ENCODE peak calls at places on chromosome 17, in nine cellular contexts. Y, A, L, T, D, K, Z, R and E are unnamed samples.

GRCh38 chr17:15000661-15001060 is 264.5 kb downstream of the PMP22 start:
- DNase-seq in K (no peak), Z (no peak), R (no peak), L (no peak), Y (no peak), A (no peak), T (no peak), D (no peak), E (no peak)

GRCh38 chr17:79659376-79659775 is 48.5 kb upstream of the RBFOX3 start:
- DNase-seq in R (no peak), K (no peak), D (no peak), Z (no peak), T (no peak), Y (no peak), L (no peak), A (no peak), E (no peak)

GRCh38 chr17:79845601-79845949 is 6.3 kb upstream of the CBX4 start:
- DNase-seq in Z (no peak), R (no peak), A (no peak), K (no peak), T (no peak), Y (no peak), L (no peak), D (no peak), E (no peak)

GRCh38 chr17:17089206-17089550 is 46.9 kb downstream of the MPRIP start:
- DNase-seq in A (no peak), Y (no peak), T (no peak), R (no peak), D (no peak), K (no peak), L (no peak), Z (no peak), E (no peak)

GRCh38 chr17:11997972-11998233 is 628 bp upstream of the ZNF18 start:
- DNase-seq in T (no peak), K (no peak), L (no peak), Y (no peak), Z (no peak), D (no peak), R (no peak), A (no peak), E (no peak)

GRCh38 chr17:10169274-10169673 is 29.1 kb downstream of the GAS7 start:
- DNase-seq in L (no peak), T (no peak), A (no peak), Y (no peak), R (no peak), Z (no peak), D (no peak), K (no peak), E (no peak)

GRCh38 chr17:34837796-34838195 is 123.5 kb downstream of the CCT6B start:
- DNase-seq in L (no peak), Z (no peak), A (no peak), T (no peak), Y (no peak), R (peak), K (no peak), D (no peak), E (no peak)

GRCh38 chr17:27871407-27871806 is 21.8 kb downstream of the LYRM9 start:
- DNase-seq in L (no peak), T (no peak), A (no peak), Z (no peak), K (no peak), R (no peak), D (no peak), Y (no peak), E (no peak)

GRCh38 chr17:39753514-39754160 is 15.9 kb downstream of the GRB7 start:
- DNase-seq in Y (no peak), D (peak), R (peak), K (no peak), A (no peak), Z (no peak), T (peak), L (peak), E (no peak)

GRCh38 chr17:20922128-20922670 is 120.6 kb downstream of the USP22 start:
- DNase-seq in D (no peak), Y (peak), L (peak), Z (peak), K (no peak), T (no peak), R (no peak), A (no peak), E (peak)

GRCh38 chr17:9213311-9213655 is 192.0 kb downstream of the NTN1 start:
- DNase-seq in K (no peak), D (no peak), R (no peak), A (no peak), Y (no peak), L (no peak), T (no peak), Z (no peak), E (no peak)

GRCh38 chr17:78462148-78462547 is 83.7 kb downstream of the PGS1 start:
- DNase-seq in Y (no peak), A (no peak), L (no peak), T (no peak), K (no peak), Z (no peak), R (no peak), D (no peak), E (no peak)

GRCh38 chr17:26792486-26792885 is 501.4 kb upstream of the WSB1 start:
- DNase-seq in T (no peak), R (peak), Z (peak), K (peak), Y (peak), L (no peak), D (no peak), A (no peak), E (peak)

GRCh38 chr17:28973414-28973813 is 22.1 kb upstream of the PHF12 start:
- DNase-seq in K (no peak), Y (no peak), Z (peak), L (no peak), D (no peak), R (no peak), A (no peak), T (no peak), E (peak)

GRCh38 chr17:9865585-9865984 is 39.5 kb downstream of the RCVRN start:
- DNase-seq in R (no peak), K (no peak), Z (no peak), D (no peak), A (no peak), T (no peak), L (no peak), Y (no peak), E (no peak)

GRCh38 chr17:4854181-4854681 is 21.1 kb downstream of the MINK1 start:
- DNase-seq in A (no peak), L (peak), K (no peak), D (no peak), Z (no peak), R (no peak), Y (peak), T (no peak), E (peak)

GRCh38 chr17:60445144-60445543 is 22.9 kb downstream of the CHCT1 start:
- DNase-seq in A (no peak), L (no peak), Y (no peak), D (no peak), K (no peak), Z (no peak), R (no peak), T (no peak), E (no peak)

GRCh38 chr17:48129981-48130380 is 22.4 kb downstream of the SNX11 start:
- DNase-seq in D (no peak), T (peak), Z (no peak), A (no peak), Y (no peak), K (no peak), R (no peak), L (no peak), E (no peak)

GRCh38 chr17:79133986-79134385 is 59.4 kb downstream of the ENGASE start:
- DNase-seq in D (no peak), K (no peak), A (no peak), Z (no peak), R (no peak), Y (no peak), L (no peak), T (no peak), E (no peak)

GRCh38 chr17:79362086-79362995 is 248.5 kb downstream of the RBFOX3 start:
- DNase-seq in R (no peak), K (no peak), D (no peak), Y (no peak), A (no peak), T (no peak), L (no peak), Z (no peak), E (no peak)

GRCh38 chr17:46814446-46814845 is 4.0 kb downstream of the WNT3 start:
- DNase-seq in Y (no peak), L (no peak), T (no peak), D (no peak), Z (no peak), R (no peak), K (no peak), A (no peak), E (no peak)

GRCh38 chr17:27218719-27219488 is 75.0 kb upstream of the WSB1 start:
- DNase-seq in R (no peak), K (peak), A (no peak), Y (no peak), T (no peak), D (peak), L (no peak), Z (no peak), E (no peak)

GRCh38 chr17:83144421-83145357 is 65.3 kb downstream of the METRNL start:
- DNase-seq in T (no peak), Z (peak), Y (no peak), A (no peak), D (no peak), R (no peak), K (no peak), L (no peak), E (no peak)

GRCh38 chr17:78748730-78749317 is 33.2 kb downstream of the CYTH1 start:
- DNase-seq in T (no peak), Y (peak), L (peak), D (peak), A (no peak), R (no peak), K (peak), Z (peak), E (peak)

GRCh38 chr17:79231766-79232287 is 157.2 kb downstream of the ENGASE start:
- DNase-seq in T (no peak), A (no peak), D (no peak), Z (no peak), L (no peak), R (no peak), Y (peak), K (no peak), E (no peak)

GRCh38 chr17:58960068-58960467 is 146.6 kb downstream of the TRIM37 start:
- DNase-seq in L (peak), Y (peak), R (peak), A (peak), Z (peak), T (no peak), D (peak), K (no peak), E (peak)

GRCh38 chr17:51537996-51538550 is 277.7 kb downstream of the UTP18 start:
- DNase-seq in R (no peak), T (no peak), Y (no peak), L (no peak), D (no peak), K (no peak), A (no peak), Z (no peak), E (no peak)

GRCh38 chr17:74699236-74699635 is 13.5 kb downstream of the CD300LF start:
- DNase-seq in D (no peak), R (no peak), K (no peak), Z (no peak), Y (no peak), T (no peak), A (no peak), L (no peak), E (no peak)

GRCh38 chr17:7029659-7030058 is 6.2 kb upstream of the SLC16A13 start:
- DNase-seq in A (no peak), L (no peak), Z (no peak), T (no peak), D (peak), K (no peak), R (no peak), Y (no peak), E (no peak)

GRCh38 chr17:77602883-77603640 is 355.4 kb upstream of the TNRC6C start:
- DNase-seq in R (no peak), A (no peak), L (no peak), Z (no peak), T (no peak), D (no peak), Y (no peak), K (no peak), E (no peak)

GRCh38 chr17:82649501-82650261 is 1.4 kb upstream of the WDR45B start:
- DNase-seq in Z (no peak), K (no peak), D (no peak), L (no peak), T (no peak), Y (no peak), R (no peak), A (no peak), E (no peak)

GRCh38 chr17:72118588-72119279 is 2.1 kb upstream of the SOX9 start:
- DNase-seq in K (peak), Y (peak), A (peak), Z (peak), R (peak), D (peak), L (peak), T (peak), E (peak)

GRCh38 chr17:59803377-59803757 is 89.4 kb downstream of the TUBD1 start:
- DNase-seq in Z (no peak), A (no peak), R (no peak), T (no peak), K (no peak), L (no peak), Y (no peak), D (no peak), E (no peak)

GRCh38 chr17:78341559-78342437 is 18.1 kb downstream of the SOCS3 start:
- DNase-seq in Y (peak), D (no peak), A (no peak), L (peak), K (no peak), R (peak), Z (peak), T (peak), E (peak)

DNA sequence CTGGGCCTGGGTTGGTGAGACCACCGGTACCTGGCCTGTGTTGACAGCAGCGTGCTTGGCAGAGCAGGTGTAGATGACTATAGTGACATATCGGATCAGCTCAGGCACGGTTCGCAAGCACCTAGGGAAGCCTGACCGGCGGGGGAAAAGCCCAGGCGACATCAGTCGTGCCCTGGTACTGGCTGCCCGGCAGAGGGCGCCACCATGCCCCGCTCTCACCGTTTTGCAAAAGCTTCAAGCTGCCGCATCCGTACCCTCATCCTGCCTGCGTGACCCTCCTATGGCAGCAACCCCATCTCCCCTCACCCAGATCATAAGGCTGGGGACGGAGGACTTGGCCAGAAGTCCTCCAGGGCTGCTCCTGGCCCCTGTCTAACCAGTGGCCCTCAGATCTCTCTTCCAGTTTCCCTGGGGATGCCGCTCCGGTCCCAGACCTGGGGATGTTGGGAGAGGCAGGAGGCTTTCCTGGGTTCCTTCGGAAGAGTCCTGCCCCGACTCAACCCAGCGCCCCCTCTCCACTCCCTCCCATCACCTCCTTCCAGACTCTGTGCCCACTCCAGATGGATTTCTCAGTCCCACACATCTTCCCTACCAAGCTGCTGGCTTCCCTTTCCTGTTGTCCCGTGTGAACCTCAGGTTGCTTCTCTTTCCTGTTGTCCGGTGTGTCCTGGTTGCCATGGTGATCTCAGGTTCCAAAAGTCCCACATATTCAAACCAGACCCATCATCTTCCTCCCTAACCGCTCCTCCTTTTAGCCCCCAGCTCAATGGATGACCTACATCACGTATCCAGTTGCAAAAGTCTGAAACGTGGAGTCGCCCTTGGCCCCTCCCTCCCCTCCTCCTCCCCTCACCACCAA is 13.7 kb downstream of the ALOX12B start:
- DNase-seq in L (peak), K (no peak), D (peak), R (peak), Z (peak), A (peak), T (peak), Y (peak), E (peak)
- H3K4me2 ChIP-seq in L (peak), K (no peak), D (peak), R (peak), Z (no peak), A (peak), T (peak), Y (peak), E (peak)

GRCh38 chr17:62826956-62827355 is 18.8 kb upstream of the MARCHF10 start:
- DNase-seq in T (no peak), R (no peak), K (no peak), L (no peak), Z (peak), Y (no peak), D (no peak), A (no peak), E (no peak)

GRCh38 chr17:62824290-62825135 is 16.4 kb upstream of the MARCHF10 start:
- DNase-seq in A (peak), R (peak), L (peak), T (peak), Y (peak), K (no peak), Z (peak), D (no peak), E (peak)

GRCh38 chr17:62827722-62828498 is 19.8 kb upstream of the MARCHF10 start:
- DNase-seq in T (peak), R (no peak), Y (peak), K (no peak), L (peak), D (no peak), A (no peak), Z (peak), E (peak)

GRCh38 chr17:62823111-62823895 is 15.2 kb upstream of the MARCHF10 start:
- DNase-seq in Z (no peak), R (no peak), D (no peak), L (peak), T (no peak), A (no peak), K (no peak), Y (peak), E (peak)

GRCh38 chr17:62825182-62825581 is 17.1 kb upstream of the MARCHF10 start:
- DNase-seq in Y (no peak), T (no peak), D (no peak), K (no peak), A (no peak), Z (no peak), R (no peak), L (no peak), E (no peak)
- TF ChIP-seq EZH2 in Y (no peak), T (no peak), D (no peak), K (no peak), A (no peak), Z (no peak), R (no peak), L (no peak), E (no peak)

DNA sequence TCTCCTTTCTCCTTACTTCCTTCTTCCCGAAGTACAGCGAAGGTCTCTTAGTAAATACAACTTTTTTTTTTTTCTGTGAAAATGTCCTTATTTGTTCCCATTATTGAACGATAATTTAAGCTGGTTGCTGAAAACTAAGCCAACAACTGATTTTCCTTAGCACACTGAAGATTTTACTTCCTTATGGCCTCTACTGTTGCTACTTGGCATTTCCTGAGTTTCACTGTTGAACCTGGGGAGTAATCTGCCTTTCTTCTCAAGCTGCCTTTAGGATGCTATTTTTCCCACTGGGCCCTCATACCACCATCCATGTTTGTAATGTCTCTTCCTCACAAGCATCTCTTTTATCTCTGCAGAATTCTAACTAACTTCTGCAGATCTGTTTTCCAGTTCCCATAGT is 26.1 kb downstream of the UBE2O start:
- DNase-seq in R (no peak), A (no peak), L (no peak), D (no peak), T (no peak), K (no peak), Z (no peak), Y (no peak), E (no peak)
- H3K27ac ChIP-seq in R (peak), A (no peak), L (no peak), D (no peak), T (no peak), K (no peak), Z (no peak), Y (no peak), E (no peak)

GRCh38 chr17:41177727-41178271 is at the start of gene KRTAP4-2:
- DNase-seq in D (no peak), K (no peak), A (no peak), Y (no peak), T (no peak), Z (no peak), L (no peak), R (no peak), E (no peak)
- H3K4me2 ChIP-seq in D (no peak), K (no peak), A (no peak), Y (no peak), T (no peak), Z (no peak), L (no peak), R (no peak), E (no peak)

GRCh38 chr17:49907279-49907678 is 59.4 kb upstream of the TAC4 start:
- DNase-seq in T (no peak), Y (no peak), Z (no peak), R (peak), A (no peak), K (no peak), D (no peak), L (no peak), E (no peak)

GRCh38 chr17:49913226-49914095 is 55.5 kb upstream of the DLX4 start:
- DNase-seq in R (no peak), L (peak), T (no peak), K (no peak), Y (peak), Z (no peak), D (no peak), A (peak), E (peak)

GRCh38 chr17:49908782-49909714 is 59.9 kb upstream of the DLX4 start:
- DNase-seq in L (no peak), T (no peak), R (peak), A (no peak), Z (no peak), K (no peak), Y (no peak), D (no peak), E (no peak)

GRCh38 chr17:49910858-49911204 is 58.2 kb upstream of the DLX4 start:
- DNase-seq in Z (no peak), D (no peak), R (peak), T (no peak), L (no peak), Y (no peak), A (no peak), K (no peak), E (no peak)

GRCh38 chr17:49910094-49910857 is 58.7 kb upstream of the DLX4 start:
- DNase-seq in K (no peak), Y (peak), L (peak), T (peak), A (no peak), Z (no peak), D (no peak), R (peak), E (no peak)
- TF ChIP-seq EZH2 in K (no peak), Y (peak), L (no peak), T (peak), A (no peak), Z (peak), D (no peak), R (peak), E (peak)

DNA sequence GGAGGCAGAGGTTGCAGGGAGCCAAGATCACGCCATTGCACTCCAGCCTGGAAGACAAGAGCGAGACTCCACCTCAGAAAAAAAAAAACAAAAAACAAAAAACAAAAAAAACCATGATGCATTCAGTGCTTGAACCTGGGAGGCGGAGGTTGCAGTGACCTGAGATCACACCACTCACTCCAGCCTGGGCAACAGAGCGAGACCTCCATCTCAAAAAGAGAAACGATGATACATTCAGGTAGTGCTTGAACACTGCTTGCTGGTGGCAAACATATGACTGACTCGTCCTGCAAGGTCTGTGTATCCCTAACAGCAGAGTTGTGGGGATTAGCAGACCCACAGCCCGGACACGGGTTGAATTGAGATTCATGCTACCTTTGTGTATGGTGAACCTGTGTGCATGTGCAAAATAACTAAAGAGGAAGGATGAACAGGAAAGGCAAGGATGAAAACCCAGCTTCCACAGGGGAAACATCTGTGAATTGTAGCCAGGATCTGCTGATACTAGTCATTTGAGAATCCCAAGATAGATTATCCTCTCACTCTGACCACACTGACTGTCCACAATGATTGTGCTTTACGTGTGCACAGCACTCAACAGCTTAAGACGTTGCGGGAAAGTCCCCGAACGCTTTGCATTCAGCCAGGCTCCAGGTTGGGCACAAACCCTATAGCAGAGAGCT is 52.4 kb upstream of the MRPS23 start:
- DNase-seq in T (no peak), A (no peak), Y (no peak), K (peak), R (no peak), Z (no peak), D (no peak), L (no peak), E (no peak)
- H3K27ac ChIP-seq in T (no peak), A (peak), Y (peak), K (peak), R (no peak), Z (no peak), D (no peak), L (peak), E (no peak)

GRCh38 chr17:81102352-81102751 is 63.0 kb upstream of the PVALEF start:
- DNase-seq in Z (no peak), L (no peak), R (no peak), A (no peak), D (no peak), K (no peak), T (no peak), Y (no peak), E (no peak)
- H3K4me2 ChIP-seq in Z (no peak), L (no peak), R (no peak), A (no peak), D (no peak), K (no peak), T (no peak), Y (no peak), E (no peak)